ENCODE peak calls at places on chromosomes 16 and 17, in four cellular contexts. K is GM13976, P is neural progenitor cell, I is endothelial cell. L is an unnamed sample.

GRCh38 chr16:72814226-72814625 is 233.7 kb downstream of the ZFHX3 start:
- DNase-seq in K (no peak), I (no peak), P (no peak), L (no peak)

GRCh38 chr16:63789603-63790002 is 1332.3 kb downstream of the CDH11 start:
- DNase-seq in K (no peak), I (no peak), P (no peak), L (no peak)

GRCh38 chr17:80119271-80119791 is 17.9 kb downstream of the GAA start:
- DNase-seq in K (no peak), P (no peak), I (no peak), L (no peak)

GRCh38 chr16:56793504-56793903 is 63.6 kb downstream of the NUP93 start:
- DNase-seq in I (peak), K (no peak), P (no peak), L (peak)

GRCh38 chr17:35811759-35812158 is 2.5 kb downstream of the TAF15 start:
- DNase-seq in K (no peak), P (no peak), I (no peak), L (no peak)

GRCh38 chr17:80260791-80261158 is at the start of gene RNF213:
- DNase-seq in K (peak), P (peak), I (peak), L (peak)

GRCh38 chr16:2926660-2927646 is 15.2 kb downstream of the FLYWCH1 start:
- DNase-seq in I (peak), P (peak), K (peak), L (peak)

GRCh38 chr17:2909164-2909852 is 113.1 kb downstream of the RAP1GAP2 start:
- DNase-seq in K (no peak), P (no peak), I (no peak), L (no peak)

GRCh38 chr17:47315451-47316266 is 8.1 kb upstream of the EFCAB13 start:
- DNase-seq in I (peak), P (peak), K (peak), L (peak)

GRCh38 chr16:87834668-87835473 is 34.4 kb downstream of the SLC7A5 start:
- DNase-seq in I (no peak), P (no peak), K (no peak), L (peak)

GRCh38 chr16:23403547-23403946 is 49.4 kb downstream of the COG7 start:
- DNase-seq in P (no peak), K (no peak), I (no peak), L (no peak)

GRCh38 chr16:27318399-27319256 is 4.9 kb downstream of the IL4R start:
- DNase-seq in I (peak), P (no peak), K (peak), L (peak)

GRCh38 chr17:8679136-8679535 is 48.6 kb upstream of the MYH10 start:
- DNase-seq in I (no peak), K (peak), P (no peak), L (no peak)

GRCh38 chr17:52383493-52384100 is 225.1 kb upstream of the CA10 start:
- DNase-seq in K (peak), I (peak), P (peak), L (peak)

GRCh38 chr17:51260237-51260959 is at the start of gene UTP18:
- DNase-seq in P (peak), I (peak), K (peak), L (peak)

GRCh38 chr17:66778531-66778930 is 56.4 kb upstream of the CACNG5 start:
- DNase-seq in I (no peak), P (no peak), K (no peak), L (no peak)

GRCh38 chr17:50798424-50799344 is 31.4 kb upstream of the ANKRD40CL start:
- DNase-seq in I (no peak), K (no peak), P (no peak), L (no peak)

GRCh38 chr16:15861996-15862395 is 5.2 kb upstream of the MYH11 start:
- DNase-seq in K (no peak), P (no peak), I (no peak), L (no peak)

GRCh38 chr17:80422981-80423380 is 8.0 kb downstream of the ENDOV start:
- DNase-seq in K (no peak), I (no peak), P (no peak), L (no peak)

GRCh38 chr16:8753411-8754054 is 43.9 kb downstream of the TMEM186 start:
- DNase-seq in K (no peak), I (no peak), P (no peak), L (no peak)

GRCh38 chr17:33140413-33141099 is 148.9 kb downstream of the SPACA3 start:
- DNase-seq in I (no peak), K (no peak), P (peak), L (no peak)

GRCh38 chr17:1878419-1879121 is 48.8 kb downstream of the RPA1 start:
- DNase-seq in P (no peak), K (no peak), I (no peak), L (no peak)

GRCh38 chr16:58196898-58197313 is 1.0 kb downstream of the CSNK2A2 start:
- DNase-seq in K (no peak), I (no peak), P (peak), L (peak)

GRCh38 chr17:42405963-42406495 is 17.0 kb downstream of the CAVIN1 start:
- DNase-seq in P (peak), K (peak), I (peak), L (peak)

GRCh38 chr16:11306997-11307638 is 26.0 kb upstream of the PRM1 start:
- DNase-seq in P (no peak), K (no peak), I (no peak), L (no peak)

DNA sequence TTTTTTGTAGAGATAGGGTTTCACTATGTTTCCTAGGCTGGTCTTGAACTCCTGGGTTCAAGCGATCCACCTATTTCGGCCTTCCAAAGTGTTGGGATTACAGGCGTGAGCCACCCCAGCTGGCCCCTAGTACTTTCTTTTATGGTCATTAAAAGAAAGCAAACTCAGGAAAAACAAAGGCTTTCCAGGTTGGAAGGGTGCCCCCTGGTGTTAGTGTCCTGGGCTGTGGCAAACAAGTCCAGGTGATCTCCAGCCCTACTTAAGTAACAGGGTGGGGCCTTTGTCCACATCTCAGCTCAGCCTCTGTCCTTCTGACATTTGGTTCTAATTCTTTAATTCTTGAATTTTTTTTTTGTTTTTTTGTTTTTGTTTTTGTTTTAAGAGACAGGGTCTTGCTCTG is 6.9 kb downstream of the IGFBP4 start:
- DNase-seq in P (peak), I (peak), K (peak), L (no peak)
- TF ChIP-seq CTCF in P (peak), I (peak), K (peak), L (peak)

DNA sequence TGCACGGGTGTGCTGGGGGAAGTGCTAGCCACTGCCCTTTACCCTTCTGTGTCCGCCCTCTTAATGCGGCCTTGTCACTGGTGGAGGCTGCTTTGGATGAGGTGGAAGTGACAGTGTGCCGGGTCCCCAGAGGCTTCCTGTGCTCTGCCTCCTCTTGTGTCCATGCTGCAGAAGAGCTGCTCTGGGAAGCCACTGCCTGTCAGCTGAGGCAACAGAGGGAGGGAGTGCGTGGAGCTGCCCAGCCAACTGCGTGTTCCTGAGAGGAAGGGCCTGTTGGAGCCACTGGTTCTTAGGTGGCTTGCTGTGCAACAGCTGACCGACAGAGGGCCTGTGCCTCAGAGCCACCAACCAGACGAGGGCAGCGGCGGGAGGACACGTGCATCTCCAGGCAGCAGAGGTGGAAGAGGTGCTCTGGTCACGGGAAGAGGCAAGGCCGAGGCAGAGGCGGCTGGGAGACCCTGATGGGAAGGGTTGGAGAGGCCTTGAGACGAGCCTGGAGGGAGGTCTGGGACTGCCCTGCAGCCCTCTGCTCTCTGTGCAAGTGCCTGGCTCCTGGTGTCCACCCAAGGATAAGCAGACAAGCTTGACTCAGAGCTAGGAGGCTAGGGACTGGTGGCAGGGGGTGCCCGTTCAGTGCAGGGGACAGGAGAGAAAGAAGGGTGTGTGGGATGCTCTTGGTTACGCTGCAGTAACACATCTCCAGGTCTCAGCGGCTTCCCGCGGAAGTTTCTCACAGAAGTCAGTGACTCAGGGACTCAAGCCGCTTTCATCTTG is 25.4 kb downstream of the B9D1 start:
- DNase-seq in I (no peak), P (peak), K (no peak), L (no peak)
- TF ChIP-seq CTCF in I (no peak), P (peak), K (no peak), L (peak)

DNA sequence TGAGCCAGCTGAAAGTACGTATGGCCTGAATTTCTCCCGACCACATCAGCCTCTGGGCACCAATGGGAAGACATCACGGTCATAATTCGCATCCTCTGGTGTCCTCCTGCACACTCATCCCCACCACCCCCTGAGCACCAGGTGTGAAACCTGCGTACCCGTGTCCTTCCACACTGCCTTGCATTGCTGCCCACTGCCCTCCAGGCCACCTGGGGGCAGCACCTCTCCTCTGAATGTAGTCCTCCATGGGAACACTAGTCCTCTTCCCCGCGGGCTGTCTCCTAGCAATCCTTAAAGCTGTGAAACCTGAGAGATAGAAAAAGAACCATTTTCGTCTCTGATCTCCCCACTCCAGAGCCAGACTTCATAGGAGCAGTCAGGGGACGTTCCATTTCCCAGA is 125.5 kb downstream of the ZNF18 start:
- DNase-seq in I (no peak), K (no peak), P (no peak), L (no peak)
- TF ChIP-seq CTCF in I (no peak), K (no peak), P (no peak), L (no peak)

DNA sequence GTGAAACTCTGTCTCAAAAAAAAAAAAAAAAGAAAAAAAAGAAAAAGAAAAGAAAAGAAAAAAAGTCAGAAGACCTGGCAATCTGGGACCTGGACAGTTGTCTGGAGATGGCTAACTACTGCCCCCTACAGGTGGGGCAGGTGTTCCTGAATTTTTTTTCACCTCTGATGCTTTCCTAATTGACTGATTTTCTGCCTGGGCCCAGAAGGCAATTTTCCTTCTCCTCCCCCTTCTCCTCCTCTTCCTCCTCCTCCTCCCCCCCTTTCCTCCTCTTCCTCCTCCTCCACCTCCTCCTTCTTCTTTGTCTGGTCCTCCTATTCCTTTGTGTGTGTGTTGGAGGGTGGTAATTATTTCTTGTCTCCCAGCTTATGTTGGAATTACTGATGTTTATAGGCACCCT is 26.7 kb downstream of the IRX5 start:
- DNase-seq in K (peak), I (peak), P (peak), L (no peak)
- TF ChIP-seq CTCF in K (peak), I (peak), P (peak), L (peak)

GRCh38 chr16:67294927-67295326 is 15.6 kb downstream of the PLEKHG4 start:
- DNase-seq in I (no peak), P (no peak), K (no peak), L (no peak)
- TF ChIP-seq CTCF in I (no peak), P (no peak), K (no peak), L (no peak)

GRCh38 chr17:54901230-54901847 is 687 bp downstream of the TOM1L1 start:
- DNase-seq in I (no peak), K (no peak), P (no peak), L (peak)

GRCh38 chr17:54900457-54901229 is at the start of gene TOM1L1:
- DNase-seq in I (peak), P (peak), K (peak), L (peak)

GRCh38 chr17:54899721-54900456 is 763 bp upstream of the TOM1L1 start:
- DNase-seq in P (peak), I (peak), K (no peak), L (no peak)

GRCh38 chr17:54899201-54899600 is 1.5 kb upstream of the TOM1L1 start:
- DNase-seq in I (no peak), K (no peak), P (no peak), L (no peak)

DNA sequence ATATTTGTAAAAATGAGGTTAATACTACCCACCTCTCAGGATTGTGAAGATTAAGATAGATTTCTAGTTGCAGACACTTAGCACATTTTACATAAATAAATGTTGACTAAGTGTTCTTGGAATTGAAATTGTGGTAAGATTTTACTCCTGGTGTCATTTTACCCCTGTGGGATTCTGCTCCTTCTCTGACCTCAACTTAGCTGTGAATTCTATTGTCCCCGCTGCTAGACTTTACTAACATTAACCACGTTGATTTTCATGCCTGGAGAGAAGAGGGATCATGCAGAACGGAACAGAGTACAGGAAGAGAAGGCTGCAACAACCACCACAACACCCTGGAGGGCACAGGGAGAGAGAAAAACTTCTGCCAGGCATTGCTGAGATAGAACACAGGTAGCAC is 2.1 kb upstream of the TOM1L1 start:
- DNase-seq in K (no peak), P (no peak), I (no peak), L (peak)
- TF ChIP-seq CTCF in K (no peak), P (no peak), I (no peak), L (no peak)

GRCh38 chr17:64172510-64172909 is 42.6 kb upstream of the ERN1 start:
- DNase-seq in K (no peak), I (no peak), P (no peak), L (no peak)
- TF ChIP-seq CTCF in K (no peak), I (no peak), P (no peak), L (no peak)

GRCh38 chr17:81607431-81607830 is 29.5 kb downstream of the NPLOC4 start:
- DNase-seq in K (no peak), P (no peak), I (no peak), L (peak)

GRCh38 chr17:81603846-81604610 is 32.9 kb downstream of the NPLOC4 start:
- DNase-seq in P (no peak), I (no peak), K (no peak), L (no peak)

GRCh38 chr17:81599719-81600486 is 37.0 kb downstream of the NPLOC4 start:
- DNase-seq in I (no peak), K (no peak), P (no peak), L (peak)

DNA sequence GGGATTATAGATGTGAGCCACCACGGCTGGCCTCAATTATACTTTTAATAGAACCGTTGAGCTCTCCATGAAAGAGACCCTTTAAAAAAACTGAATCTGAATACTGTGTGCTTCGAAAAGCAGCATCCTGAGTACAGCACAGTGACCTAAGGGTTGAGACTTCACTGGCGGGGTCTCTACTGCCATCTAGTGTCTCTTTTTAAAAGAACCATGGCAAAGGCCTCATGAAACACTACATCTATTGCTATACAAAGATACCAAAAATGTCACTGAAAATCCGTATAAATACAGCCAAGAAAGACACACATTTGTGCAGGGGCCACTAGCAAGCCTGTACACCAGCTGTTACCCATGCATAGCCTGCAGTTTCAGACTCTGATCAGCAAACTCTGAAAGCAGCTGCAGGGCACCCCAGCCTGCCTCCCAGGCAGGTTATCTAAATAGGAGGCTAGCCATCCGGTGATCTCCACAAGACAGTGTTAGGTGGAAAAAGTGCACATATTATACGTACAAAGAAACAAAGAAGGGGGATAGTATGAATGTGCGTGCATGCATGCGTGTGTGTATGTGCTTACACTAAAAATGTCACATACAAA is 35.3 kb downstream of the NPLOC4 start:
- DNase-seq in P (peak), I (peak), K (peak), L (peak)
- TF ChIP-seq CTCF in P (peak), I (peak), K (peak), L (peak)

L was measured in astrocyte of the spinal cord.